ENCODE peak calls at places on chromosome 7, in nine cellular contexts. N is AG10803, F is cardiac fibroblast, M is uterus, E is tibial artery, P is psoas muscle, L is cardiac muscle cell, J is kidney epithelial cell, K is sigmoid colon. G is an unnamed sample.

GRCh38 chr7:25795824-25796235 is 356.2 kb upstream of the NFE2L3 start:
- DNase-seq in N (peak), F (peak), M (no peak), E (no peak), P (no peak), L (no peak), J (no peak), K (no peak), G (no peak)

GRCh38 chr7:108455524-108455832 is 758 bp downstream of the NRCAM start:
- DNase-seq in N (no peak), F (no peak), M (no peak), E (no peak), P (no peak), L (no peak), J (no peak), K (no peak), G (no peak)

GRCh38 chr7:149799397-149800168 is 26.2 kb upstream of the ZNF467 start:
- DNase-seq in N (no peak), F (no peak), M (no peak), E (no peak), P (no peak), L (peak), J (no peak), K (no peak), G (no peak)

GRCh38 chr7:953547-954327 is 743 bp downstream of the ADAP1 start:
- DNase-seq in N (peak), F (peak), M (no peak), E (peak), P (peak), L (peak), J (no peak), K (peak), G (no peak)

GRCh38 chr7:137874390-137874789 is 27.6 kb upstream of the DGKI start:
- DNase-seq in N (peak), F (peak), M (no peak), E (no peak), P (no peak), L (no peak), J (peak), K (no peak), G (peak)

GRCh38 chr7:44322631-44323363 is 2.6 kb downstream of the CAMK2B start:
- DNase-seq in N (no peak), F (no peak), M (no peak), E (no peak), P (peak), L (no peak), J (no peak), K (no peak), G (no peak)

GRCh38 chr7:97179454-97180104 is 62.1 kb downstream of the SDHAF3 start:
- DNase-seq in N (peak), F (peak), M (peak), E (no peak), P (no peak), L (peak), J (peak), K (no peak), G (no peak)

GRCh38 chr7:23291957-23292560 is 7.1 kb upstream of the MALSU1 start:
- DNase-seq in N (no peak), F (no peak), M (no peak), E (no peak), P (no peak), L (no peak), J (no peak), K (no peak), G (no peak)

GRCh38 chr7:77680266-77680665 is 16.0 kb upstream of the RSBN1L start:
- DNase-seq in N (no peak), F (no peak), M (no peak), E (no peak), P (no peak), L (no peak), J (no peak), K (no peak), G (no peak)

GRCh38 chr7:46286346-46286745 is 365.3 kb upstream of the IGFBP3 start:
- DNase-seq in N (no peak), F (no peak), M (no peak), E (no peak), P (no peak), L (no peak), J (no peak), K (no peak), G (no peak)

GRCh38 chr7:30775992-30776391 is 4.8 kb downstream of the MINDY4 start:
- DNase-seq in N (no peak), F (no peak), M (no peak), E (no peak), P (no peak), L (no peak), J (no peak), K (no peak), G (no peak)

GRCh38 chr7:100435401-100436304 is 644 bp downstream of the PPP1R35 start:
- DNase-seq in N (peak), F (peak), M (peak), E (peak), P (peak), L (peak), J (no peak), K (peak), G (no peak)

GRCh38 chr7:29249860-29250259 is 55.3 kb downstream of the CHN2 start:
- DNase-seq in N (no peak), F (no peak), M (no peak), E (no peak), P (no peak), L (no peak), J (no peak), K (no peak), G (no peak)

GRCh38 chr7:95917622-95918021 is 145.3 kb downstream of the DYNC1I1 start:
- DNase-seq in N (no peak), F (no peak), M (no peak), E (no peak), P (no peak), L (no peak), J (no peak), K (no peak), G (no peak)

GRCh38 chr7:155538293-155538692 is 8.1 kb downstream of the CNPY1 start:
- DNase-seq in N (no peak), F (no peak), M (no peak), E (no peak), P (no peak), L (no peak), J (no peak), K (no peak), G (no peak)

GRCh38 chr7:41058986-41059741 is 643.7 kb downstream of the INHBA start:
- DNase-seq in N (no peak), F (peak), M (no peak), E (no peak), P (no peak), L (no peak), J (no peak), K (no peak), G (no peak)

GRCh38 chr7:129830949-129831348 is 121.8 kb downstream of the UBE2H start:
- DNase-seq in N (no peak), F (no peak), M (peak), E (no peak), P (no peak), L (no peak), J (no peak), K (no peak), G (no peak)

GRCh38 chr7:7992502-7992901 is 23.9 kb downstream of the GLCCI1 start:
- DNase-seq in N (no peak), F (peak), M (no peak), E (no peak), P (no peak), L (peak), J (no peak), K (no peak), G (no peak)

GRCh38 chr7:140611641-140612040 is 29.0 kb downstream of the DENND2A start:
- DNase-seq in N (peak), F (no peak), M (no peak), E (no peak), P (no peak), L (no peak), J (no peak), K (no peak), G (no peak)

GRCh38 chr7:1121476-1121875 is 33.6 kb downstream of the GPER1 start:
- DNase-seq in N (no peak), F (no peak), M (no peak), E (no peak), P (no peak), L (no peak), J (no peak), K (no peak), G (no peak)

GRCh38 chr7:91759205-91759863 is 121.2 kb downstream of the MTERF1 start:
- DNase-seq in N (no peak), F (peak), M (no peak), E (no peak), P (no peak), L (peak), J (peak), K (no peak), G (no peak)

GRCh38 chr7:81469299-81470083 is 300.4 kb downstream of the HGF start:
- DNase-seq in N (no peak), F (no peak), M (no peak), E (no peak), P (no peak), L (no peak), J (no peak), K (no peak), G (no peak)

GRCh38 chr7:77550586-77550985 is 13.5 kb downstream of the PTPN12 start:
- DNase-seq in N (peak), F (peak), M (no peak), E (no peak), P (no peak), L (no peak), J (no peak), K (no peak), G (no peak)

GRCh38 chr7:32224276-32224675 is 154.1 kb upstream of the PDE1C start:
- DNase-seq in N (no peak), F (no peak), M (no peak), E (no peak), P (no peak), L (no peak), J (no peak), K (no peak), G (no peak)

GRCh38 chr7:47671358-47671757 is 89.4 kb upstream of the TNS3 start:
- DNase-seq in N (no peak), F (no peak), M (no peak), E (no peak), P (no peak), L (no peak), J (no peak), K (no peak), G (no peak)

GRCh38 chr7:108181073-108181985 is 51.2 kb upstream of the LAMB4 start:
- DNase-seq in N (peak), F (peak), M (no peak), E (no peak), P (no peak), L (peak), J (no peak), K (no peak), G (peak)

GRCh38 chr7:44639701-44640321 is 33.4 kb downstream of the OGDH start:
- DNase-seq in N (peak), F (peak), M (peak), E (no peak), P (peak), L (peak), J (peak), K (no peak), G (peak)

GRCh38 chr7:6169805-6170520 is 102.5 kb downstream of the CYTH3 start:
- DNase-seq in N (no peak), F (no peak), M (no peak), E (no peak), P (no peak), L (no peak), J (no peak), K (no peak), G (no peak)
- H3K4me3 ChIP-seq in N (no peak), F (no peak), M (no peak), E (no peak), P (peak), L (no peak), J (no peak), K (peak), G (peak)

DNA sequence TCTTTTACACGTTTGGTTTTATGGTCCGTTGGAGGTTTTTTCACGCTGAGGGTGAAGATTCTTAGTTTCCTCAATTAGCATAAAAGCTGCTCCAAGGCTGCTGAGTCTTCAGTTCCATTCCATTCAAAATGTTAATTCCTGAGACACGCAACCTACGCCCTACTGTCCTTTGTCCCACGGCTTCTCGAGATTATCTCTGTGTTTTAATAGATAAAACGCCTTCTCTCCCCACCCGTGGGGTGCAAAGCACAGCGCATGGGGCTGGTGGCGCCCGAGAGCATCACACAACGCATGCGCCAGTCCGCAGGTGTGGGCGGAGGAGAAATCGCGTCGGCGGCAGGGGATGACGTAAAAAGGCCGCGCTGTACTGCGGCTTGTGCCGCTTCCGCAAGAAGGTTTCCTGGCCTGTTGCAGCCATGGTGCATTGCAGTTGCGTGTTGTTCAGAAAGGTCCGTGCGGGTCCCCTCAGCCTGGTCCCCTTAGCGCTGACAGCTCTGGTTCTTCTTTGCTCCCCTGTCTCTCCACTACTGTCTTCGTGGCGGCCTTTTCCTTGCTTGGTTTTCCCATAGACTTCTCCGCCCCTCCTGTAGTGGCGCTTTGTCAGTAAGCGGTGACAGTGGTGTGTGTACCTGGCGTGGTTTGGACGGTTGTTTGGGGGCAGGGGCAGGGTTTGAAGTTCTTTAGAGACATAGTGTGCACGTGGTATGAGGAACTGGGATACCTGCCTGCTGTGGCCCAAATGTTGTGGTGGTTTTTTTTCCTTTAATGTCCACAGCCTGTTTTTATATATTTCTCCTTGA is at the start of gene GTPBP10:
- DNase-seq in N (peak), F (peak), M (peak), E (peak), P (peak), L (peak), J (peak), K (peak), G (peak)
- TF ChIP-seq CTCF in N (peak), F (peak), M (peak), E (peak), P (peak), L (peak), J (peak), K (peak), G (peak)

DNA sequence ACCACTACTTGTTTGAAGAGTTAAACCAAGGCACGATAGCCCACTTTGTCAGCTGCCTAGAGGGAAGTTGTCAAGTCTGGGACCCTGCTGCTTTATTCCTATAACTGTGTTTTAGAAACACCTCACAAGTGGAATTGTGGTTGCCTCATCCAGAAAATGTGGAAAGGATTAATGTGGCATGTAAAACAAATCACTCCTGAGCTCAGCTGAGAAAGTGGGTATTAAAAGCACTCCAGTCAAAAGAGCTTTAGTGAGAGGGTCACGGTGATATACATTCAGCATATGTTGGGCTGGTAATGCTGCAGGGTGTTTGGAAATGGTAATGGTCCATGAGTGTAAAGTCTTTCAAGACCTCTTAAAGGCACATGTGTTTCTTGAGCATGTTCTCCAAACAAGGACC is 318.2 kb upstream of the MEOX2 start:
- DNase-seq in N (no peak), F (no peak), M (no peak), E (no peak), P (no peak), L (no peak), J (no peak), K (no peak), G (no peak)
- H3K4me3 ChIP-seq in N (no peak), F (no peak), M (no peak), E (no peak), P (no peak), L (no peak), J (no peak), K (no peak), G (no peak)

DNA sequence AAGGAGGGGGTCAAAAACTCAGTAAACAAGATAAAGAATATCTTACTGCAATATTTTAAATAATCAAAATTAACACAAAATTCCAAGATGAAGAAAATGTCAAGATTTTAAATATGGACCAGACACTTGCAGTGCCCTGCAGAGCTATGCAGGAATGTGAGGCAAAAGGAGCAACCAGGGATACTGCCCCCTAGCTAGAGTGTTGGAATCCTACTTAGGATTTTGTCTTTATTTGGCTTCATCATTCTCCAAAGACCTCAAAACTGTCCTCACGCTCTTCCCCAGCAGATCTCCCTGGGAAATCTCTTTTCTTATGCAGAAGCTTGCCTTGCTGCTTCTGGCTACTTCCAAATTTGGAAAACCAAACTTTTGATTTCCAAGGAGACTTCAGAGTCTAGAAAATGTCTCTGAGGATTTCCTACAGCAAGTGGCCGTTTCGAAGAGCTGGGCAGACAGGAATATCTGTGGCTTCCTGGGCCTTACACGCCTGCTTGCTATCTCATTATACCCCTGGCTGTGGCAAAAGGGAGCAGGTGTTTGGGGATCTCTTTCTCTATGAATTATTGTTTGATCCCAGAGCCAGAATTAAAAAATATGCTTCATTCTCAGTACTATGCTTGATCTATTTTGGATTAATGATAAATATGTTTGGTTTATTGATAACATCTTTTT is 232.2 kb upstream of the BMPER start:
- DNase-seq in N (no peak), F (no peak), M (no peak), E (no peak), P (no peak), L (no peak), J (no peak), K (no peak), G (no peak)
- TF ChIP-seq CTCF in N (no peak), F (no peak), M (no peak), E (no peak), P (no peak), L (no peak), J (no peak), K (no peak), G (peak)

GRCh38 chr7:157017149-157017548 is 6.7 kb upstream of the MNX1 start:
- DNase-seq in N (no peak), F (no peak), M (no peak), E (no peak), P (no peak), L (no peak), J (no peak), K (no peak), G (no peak)

GRCh38 chr7:157018997-157019591 is 8.6 kb upstream of the MNX1 start:
- DNase-seq in N (no peak), F (no peak), M (no peak), E (no peak), P (no peak), L (no peak), J (no peak), K (no peak), G (no peak)

GRCh38 chr7:157017639-157018327 is 7.3 kb upstream of the MNX1 start:
- DNase-seq in N (no peak), F (no peak), M (no peak), E (no peak), P (no peak), L (no peak), J (no peak), K (no peak), G (no peak)

GRCh38 chr7:157019718-157020451 is 9.4 kb upstream of the MNX1 start:
- DNase-seq in N (no peak), F (no peak), M (no peak), E (no peak), P (no peak), L (no peak), J (no peak), K (no peak), G (no peak)

DNA sequence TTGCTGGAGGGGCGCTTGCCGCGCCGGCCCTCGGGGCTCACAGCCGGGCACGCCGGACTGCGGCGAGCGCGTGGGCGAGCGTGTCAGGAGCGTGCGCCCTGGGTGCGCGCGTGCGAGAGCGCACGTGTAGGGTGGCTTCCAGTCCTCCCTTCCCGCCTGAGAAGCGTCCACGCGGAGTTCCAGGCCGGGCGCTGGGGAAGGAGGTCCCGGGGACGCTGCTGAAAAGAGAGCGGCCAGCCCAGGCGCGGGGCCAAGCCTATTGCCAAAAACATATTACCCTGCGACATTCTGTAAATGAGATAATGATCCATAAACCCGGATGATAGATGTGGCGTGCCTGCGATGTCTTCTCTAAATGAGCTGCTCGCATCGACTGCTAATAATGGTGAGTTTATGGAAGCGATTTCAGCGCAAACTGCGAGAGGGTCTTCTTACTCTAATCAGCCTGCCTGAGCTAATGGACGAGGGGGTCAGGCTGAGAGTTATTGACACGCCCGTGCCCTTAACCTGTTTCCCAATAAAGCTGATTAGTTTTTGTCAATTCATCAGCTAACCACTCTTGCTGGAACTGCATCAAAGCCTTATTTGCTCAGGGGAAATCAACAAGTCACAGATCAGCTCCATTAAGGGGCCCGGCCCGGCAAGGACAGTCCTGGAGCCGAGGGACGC is 8.0 kb upstream of the MNX1 start:
- DNase-seq in N (no peak), F (no peak), M (no peak), E (no peak), P (no peak), L (no peak), J (no peak), K (no peak), G (no peak)
- H3K4me3 ChIP-seq in N (no peak), F (no peak), M (no peak), E (no peak), P (no peak), L (no peak), J (no peak), K (no peak), G (no peak)

GRCh38 chr7:76315372-76315771 is 12.9 kb downstream of the HSPB1 start:
- DNase-seq in N (no peak), F (no peak), M (no peak), E (no peak), P (peak), L (no peak), J (no peak), K (no peak), G (no peak)
- TF ChIP-seq CTCF in N (no peak), F (no peak), M (no peak), E (no peak), P (peak), L (no peak), J (no peak), K (no peak), G (no peak)